ENCODE peak calls at places on chromosomes 16 and 17, in six cellular contexts. G is RKO, C is GM13977, P is cardiac muscle cell, I is osteoblast, X is ELR. Z is an unnamed sample.
A peak's percentile ranks its signal among the peaks of the same experiment; 100 is the strongest.

GRCh38 chr17:78132086-78132676 is 1.6 kb downstream of the TMC8 start:
- DNase-seq in G (no peak), C (peak; percentile 74), P (peak; percentile 48), I (peak; percentile 82), X (no peak), Z (no peak)

GRCh38 chr16:71479420-71479819 is 9.7 kb downstream of the ZNF19 start:
- DNase-seq in G (peak; percentile 62), C (no peak), P (peak; percentile 32), I (no peak), X (peak; percentile 43), Z (peak; percentile 25)

GRCh38 chr16:68396481-68396880 is 51.8 kb downstream of the SMPD3 start:
- DNase-seq in G (peak; percentile 20), C (no peak), P (peak; percentile 34), I (no peak), X (peak; percentile 72), Z (peak; percentile 55)

GRCh38 chr16:47299587-47299986 is 155.8 kb upstream of the NETO2 start:
- DNase-seq in G (no peak), C (no peak), P (no peak), I (peak; percentile 0), X (no peak), Z (no peak)

GRCh38 chr17:70636517-70637133 is 467.3 kb downstream of the KCNJ2 start:
- DNase-seq in G (peak; percentile 40), C (peak; percentile 31), P (peak; percentile 58), I (no peak), X (peak; percentile 67), Z (peak; percentile 49)

GRCh38 chr16:17277981-17278381 is 192.8 kb downstream of the XYLT1 start:
- DNase-seq in G (no peak), C (peak; percentile 31), P (peak; percentile 57), I (no peak), X (peak; percentile 8), Z (no peak)

GRCh38 chr17:39244016-39244599 is 18.4 kb upstream of the STAC2 start:
- DNase-seq in G (no peak), C (peak; percentile 19), P (no peak), I (peak; percentile 45), X (no peak), Z (no peak)

GRCh38 chr17:1150863-1151685 is 28.7 kb downstream of the ABR start:
- DNase-seq in G (no peak), C (no peak), P (no peak), I (peak; percentile 79), X (no peak), Z (no peak)

GRCh38 chr17:48483471-48484131 is 47.2 kb downstream of the HOXB1 start:
- DNase-seq in G (peak; percentile 46), C (peak; percentile 22), P (no peak), I (peak; percentile 93), X (peak; percentile 100), Z (peak; percentile 98)

GRCh38 chr16:17364319-17365210 is 106.2 kb downstream of the XYLT1 start:
- DNase-seq in G (no peak), C (no peak), P (no peak), I (peak; percentile 36), X (peak; percentile 87), Z (no peak)

GRCh38 chr16:76428858-76429257 is 151.7 kb downstream of the CNTNAP4 start:
- DNase-seq in G (no peak), C (no peak), P (no peak), I (no peak), X (no peak), Z (peak; percentile 60)

GRCh38 chr17:17540278-17540906 is 44.2 kb upstream of the RASD1 start:
- DNase-seq in G (no peak), C (no peak), P (peak; percentile 51), I (no peak), X (no peak), Z (no peak)

GRCh38 chr16:1296688-1297412 is 12.6 kb upstream of the UBE2I start:
- DNase-seq in G (peak; percentile 100), C (no peak), P (peak; percentile 48), I (no peak), X (peak; percentile 95), Z (peak; percentile 91)

GRCh38 chr17:76459674-76460073 is 6.7 kb upstream of the UBE2O start:
- DNase-seq in G (no peak), C (no peak), P (no peak), I (no peak), X (no peak), Z (no peak)

GRCh38 chr17:2594657-2595085 is 1.2 kb downstream of the PAFAH1B1 start:
- DNase-seq in G (no peak), C (no peak), P (peak; percentile 36), I (peak; percentile 71), X (peak; percentile 37), Z (no peak)

GRCh38 chr16:81003610-81004460 is 2.9 kb downstream of the CMC2 start:
- DNase-seq in G (peak; percentile 35), C (no peak), P (no peak), I (no peak), X (peak; percentile 8), Z (no peak)

GRCh38 chr16:66740533-66740932 is 10.9 kb downstream of the DYNC1LI2 start:
- DNase-seq in G (no peak), C (no peak), P (no peak), I (no peak), X (peak; percentile 56), Z (no peak)

GRCh38 chr16:81442220-81442908 is 2.2 kb upstream of the CMIP start:
- DNase-seq in G (no peak), C (no peak), P (no peak), I (peak; percentile 44), X (no peak), Z (no peak)

GRCh38 chr17:79781691-79782575 is 4.0 kb downstream of the CBX2 start:
- DNase-seq in G (no peak), C (no peak), P (no peak), I (peak; percentile 89), X (no peak), Z (no peak)

GRCh38 chr17:37813753-37814152 is 68.9 kb upstream of the HNF1B start:
- DNase-seq in G (no peak), C (no peak), P (no peak), I (peak; percentile 82), X (peak; percentile 92), Z (peak; percentile 99)

GRCh38 chr16:83561876-83562275 is 245.9 kb upstream of the HSBP1 start:
- DNase-seq in G (peak; percentile 22), C (no peak), P (peak; percentile 76), I (no peak), X (peak; percentile 31), Z (peak; percentile 24)

GRCh38 chr17:32275060-32276042 is 9.7 kb downstream of the RHBDL3 start:
- DNase-seq in G (peak; percentile 82), C (no peak), P (no peak), I (peak; percentile 97), X (peak; percentile 96), Z (peak; percentile 54)

GRCh38 chr16:66871840-66872239 is 8.5 kb upstream of the PDP2 start:
- DNase-seq in G (no peak), C (no peak), P (no peak), I (no peak), X (no peak), Z (no peak)

GRCh38 chr16:53546988-53547391 is 44.0 kb upstream of the AKTIP start:
- DNase-seq in G (peak; percentile 9), C (no peak), P (peak; percentile 32), I (peak; percentile 75), X (peak; percentile 23), Z (no peak)

GRCh38 chr17:70405492-70406220 is 236.3 kb downstream of the KCNJ2 start:
- DNase-seq in G (peak; percentile 40), C (peak; percentile 8), P (no peak), I (peak; percentile 55), X (peak; percentile 98), Z (peak; percentile 98)

GRCh38 chr16:25135239-25135878 is 23.8 kb downstream of the LCMT1 start:
- DNase-seq in G (peak; percentile 77), C (no peak), P (no peak), I (no peak), X (peak; percentile 75), Z (peak; percentile 76)

GRCh38 chr16:50263060-50263909 is 3.1 kb upstream of the ADCY7 start:
- DNase-seq in G (no peak), C (no peak), P (no peak), I (peak; percentile 36), X (no peak), Z (no peak)

Z was measured in renal cortical epithelial cell.